ENCODE peak calls at places on chromosomes 5 and 9, in six cellular contexts. X, C, D, U, Z and V are unnamed samples.

GRCh38 chr9:34553511-34554021 is 30.8 kb upstream of the ENHO start:
- DNase-seq in X (no peak), C (no peak), D (no peak), U (no peak), Z (peak; percentile 56), V (no peak)

GRCh38 chr5:151040211-151040747 is 19.9 kb downstream of the GPX3 start:
- DNase-seq in X (peak; percentile 43), C (peak; percentile 90), D (peak; percentile 78), U (no peak), Z (peak; percentile 83), V (peak; percentile 82)

GRCh38 chr9:110432253-110432652 is 94.6 kb upstream of the TXNDC8 start:
- DNase-seq in X (no peak), C (no peak), D (no peak), U (no peak), Z (no peak), V (no peak)

GRCh38 chr5:96527826-96528225 is 94.8 kb upstream of the PCSK1 start:
- DNase-seq in X (no peak), C (no peak), D (no peak), U (no peak), Z (no peak), V (no peak)

GRCh38 chr5:74164725-74165226 is 475.8 kb downstream of the ENC1 start:
- DNase-seq in X (no peak), C (no peak), D (no peak), U (no peak), Z (no peak), V (no peak)

GRCh38 chr5:83331842-83332241 is 139.7 kb upstream of the VCAN start:
- DNase-seq in X (no peak), C (no peak), D (no peak), U (no peak), Z (no peak), V (peak; percentile 20)

GRCh38 chr5:96141749-96142148 is 180.1 kb upstream of the ELL2 start:
- DNase-seq in X (no peak), C (peak; percentile 62), D (peak; percentile 60), U (no peak), Z (peak; percentile 49), V (peak; percentile 47)

GRCh38 chr5:112276996-112277395 is 142.1 kb downstream of the EPB41L4A start:
- DNase-seq in X (no peak), C (no peak), D (no peak), U (no peak), Z (no peak), V (no peak)

GRCh38 chr9:132648685-132649084 is 21.1 kb downstream of the DDX31 start:
- DNase-seq in X (no peak), C (peak; percentile 14), D (no peak), U (no peak), Z (no peak), V (no peak)

GRCh38 chr5:52943808-52944207 is 45.3 kb upstream of the ITGA2 start:
- DNase-seq in X (no peak), C (no peak), D (no peak), U (no peak), Z (no peak), V (no peak)

GRCh38 chr5:67957374-67957773 is 258.2 kb upstream of the PIK3R1 start:
- DNase-seq in X (no peak), C (no peak), D (no peak), U (no peak), Z (no peak), V (no peak)

GRCh38 chr5:149962040-149962439 is 1.5 kb downstream of the SLC26A2 start:
- DNase-seq in X (no peak), C (peak; percentile 84), D (peak; percentile 39), U (no peak), Z (peak; percentile 93), V (peak; percentile 50)

GRCh38 chr9:129717991-129718390 is 34.9 kb downstream of the PTGES start:
- DNase-seq in X (no peak), C (no peak), D (no peak), U (no peak), Z (peak; percentile 46), V (no peak)

GRCh38 chr9:27750571-27750970 is 177.3 kb upstream of the C9orf72 start:
- DNase-seq in X (no peak), C (no peak), D (no peak), U (no peak), Z (no peak), V (no peak)

GRCh38 chr9:113508111-113508749 is 44.7 kb downstream of the RGS3 start:
- DNase-seq in X (peak; percentile 4), C (peak; percentile 32), D (peak; percentile 72), U (no peak), Z (no peak), V (no peak)
- TF ChIP-seq CTCF in X (peak; percentile 58), C (peak; percentile 39), D (peak; percentile 45), U (peak; percentile 45), Z (no peak), V (no peak)

GRCh38 chr5:40791715-40792139 is 6.4 kb downstream of the PRKAA1 start:
- DNase-seq in X (no peak), C (peak; percentile 48), D (peak; percentile 72), U (no peak), Z (peak; percentile 51), V (no peak)
- H4K20me1 ChIP-seq in X (peaks cover 19% of the 10 kb centered on the region), C (peaks cover 50% of the 10 kb centered on the region), D (peaks cover 12% of the 10 kb centered on the region), U (peaks cover 3% of the 10 kb centered on the region), Z (peaks cover 68% of the 10 kb centered on the region), V (no peaks in the 10 kb centered on the region)

GRCh38 chr5:176388341-176389113 is at the start of the genes HIGD2A and NOP16:
- DNase-seq in X (peak; percentile 98), C (peak; percentile 99), D (peak; percentile 98), U (peak; percentile 93), Z (peak; percentile 99), V (peak; percentile 98)
- TF ChIP-seq CTCF in X (no peak), C (no peak), D (no peak), U (no peak), Z (no peak), V (no peak)

GRCh38 chr9:136333486-136333885 is 6.1 kb downstream of the GPSM1 start:
- DNase-seq in X (no peak), C (no peak), D (no peak), U (no peak), Z (no peak), V (no peak)
- H4K20me1 ChIP-seq in X (no peaks in the 10 kb centered on the region), C (peaks cover 4% of the 10 kb centered on the region), D (no peaks in the 10 kb centered on the region), U (no peaks in the 10 kb centered on the region), Z (peaks cover 78% of the 10 kb centered on the region), V (no peaks in the 10 kb centered on the region)

GRCh38 chr5:155822177-155822576 is 504.8 kb upstream of the SGCD start:
- DNase-seq in X (no peak), C (no peak), D (no peak), U (no peak), Z (no peak), V (no peak)
- TF ChIP-seq CTCF in X (no peak), C (no peak), D (peak; percentile 35), U (peak; percentile 39), Z (no peak), V (no peak)

GRCh38 chr9:75111019-75111622 is 22.8 kb downstream of the OSTF1 start:
- DNase-seq in X (peak; percentile 10), C (peak; percentile 80), D (no peak), U (no peak), Z (no peak), V (peak; percentile 74)
- H4K20me1 ChIP-seq in X (no peaks in the 10 kb centered on the region), C (no peaks in the 10 kb centered on the region), D (no peaks in the 10 kb centered on the region), U (no peaks in the 10 kb centered on the region), Z (peaks cover 15% of the 10 kb centered on the region), V (no peaks in the 10 kb centered on the region)

GRCh38 chr5:38433160-38433861 is 123.1 kb downstream of the LIFR start:
- DNase-seq in X (no peak), C (no peak), D (no peak), U (no peak), Z (peak; percentile 65), V (no peak)
- TF ChIP-seq CTCF in X (no peak), C (no peak), D (no peak), U (no peak), Z (no peak), V (no peak)